ENCODE peak calls at places on chromosomes 2 and 18, in seven cellular contexts. F is tibial artery, G is A549, K is astrocyte, L is psoas muscle, V is heart right ventricle, X is GM23248. A is an unnamed sample. For H3K4me1, the result is how much of the 10 kb centered on the place peaks cover.

GRCh38 chr2:160336091-160336490 is 136.0 kb upstream of the ITGB6 start:
- DNase-seq in F (no peak), G (no peak), K (peak), L (no peak), V (no peak), X (peak), A (peak)

GRCh38 chr2:239575931-239576445 is 175.2 kb upstream of the HDAC4 start:
- DNase-seq in F (no peak), G (no peak), K (no peak), L (peak), V (no peak), X (no peak), A (no peak)

GRCh38 chr2:72925328-72925943 is 8.1 kb downstream of the EMX1 start:
- DNase-seq in F (peak), G (no peak), K (no peak), L (no peak), V (no peak), X (no peak), A (no peak)

GRCh38 chr2:178523596-178524134 is 43.4 kb downstream of the PLEKHA3 start:
- DNase-seq in F (no peak), G (no peak), K (no peak), L (no peak), V (no peak), X (peak), A (peak)

GRCh38 chr2:198638579-198638978 is 819.2 kb downstream of the SATB2 start:
- DNase-seq in F (no peak), G (no peak), K (no peak), L (no peak), V (no peak), X (peak), A (no peak)

GRCh38 chr2:57878573-57878910 is 168.1 kb upstream of the VRK2 start:
- DNase-seq in F (no peak), G (no peak), K (no peak), L (no peak), V (no peak), X (no peak), A (no peak)

GRCh38 chr18:41320090-41320489 is 634.9 kb upstream of the PIK3C3 start:
- DNase-seq in F (no peak), G (no peak), K (no peak), L (no peak), V (no peak), X (no peak), A (no peak)

GRCh38 chr2:171810409-171810993 is 83.5 kb downstream of the SLC25A12 start:
- DNase-seq in F (no peak), G (no peak), K (no peak), L (no peak), V (no peak), X (no peak), A (peak)

GRCh38 chr2:109017017-109017416 is 28.0 kb upstream of the EDAR start:
- DNase-seq in F (no peak), G (no peak), K (no peak), L (no peak), V (no peak), X (no peak), A (no peak)

GRCh38 chr18:61738488-61738887 is 154.3 kb downstream of the RNF152 start:
- DNase-seq in F (peak), G (no peak), K (peak), L (no peak), V (no peak), X (peak), A (peak)

GRCh38 chr2:128416781-128417180 is 98.1 kb upstream of the HS6ST1 start:
- DNase-seq in F (peak), G (no peak), K (no peak), L (peak), V (no peak), X (no peak), A (no peak)

GRCh38 chr18:48529796-48530195 is 9.0 kb upstream of the CTIF start:
- DNase-seq in F (no peak), G (no peak), K (peak), L (no peak), V (peak), X (peak), A (peak)

GRCh38 chr18:10265560-10266235 is 188.7 kb upstream of the APCDD1 start:
- DNase-seq in F (no peak), G (no peak), K (peak), L (no peak), V (no peak), X (no peak), A (no peak)

GRCh38 chr2:192655916-192656315 is 461.2 kb upstream of the TMEFF2 start:
- DNase-seq in F (no peak), G (no peak), K (no peak), L (no peak), V (no peak), X (no peak), A (no peak)

GRCh38 chr18:27585602-27586173 is 400.6 kb upstream of the CHST9 start:
- DNase-seq in F (no peak), G (no peak), K (no peak), L (no peak), V (no peak), X (no peak), A (no peak)

GRCh38 chr2:142991295-142991694 is 113.8 kb downstream of the KYNU start:
- DNase-seq in F (no peak), G (no peak), K (no peak), L (no peak), V (no peak), X (no peak), A (no peak)

GRCh38 chr2:120320318-120320851 is 25.6 kb upstream of the INHBB start:
- DNase-seq in F (no peak), G (no peak), K (no peak), L (no peak), V (no peak), X (no peak), A (no peak)

GRCh38 chr2:182763311-182763912 is 47.4 kb downstream of the DNAJC10 start:
- DNase-seq in F (no peak), G (peak), K (peak), L (no peak), V (peak), X (peak), A (peak)

GRCh38 chr18:48539406-48540328 is 836 bp downstream of the CTIF start:
- DNase-seq in F (peak), G (peak), K (peak), L (peak), V (peak), X (peak), A (peak)

GRCh38 chr2:231673348-231673770 is 35.0 kb upstream of the PTMA start:
- DNase-seq in F (no peak), G (peak), K (peak), L (peak), V (peak), X (no peak), A (peak)
- H3K4me3 ChIP-seq in F (no peak), G (peak), K (no peak), L (peak), V (no peak), X (no peak), A (no peak)

GRCh38 chr2:230722207-230722606 is 9.6 kb downstream of the CAB39 start:
- DNase-seq in F (no peak), G (no peak), K (no peak), L (no peak), V (no peak), X (no peak), A (no peak)

GRCh38 chr2:230717595-230717994 is 5.0 kb downstream of the CAB39 start:
- DNase-seq in F (no peak), G (no peak), K (peak), L (no peak), V (no peak), X (no peak), A (peak)

GRCh38 chr2:230721712-230722111 is 9.1 kb downstream of the CAB39 start:
- DNase-seq in F (no peak), G (no peak), K (peak), L (no peak), V (no peak), X (peak), A (no peak)

GRCh38 chr2:230719340-230719739 is 6.7 kb downstream of the CAB39 start:
- DNase-seq in F (no peak), G (no peak), K (no peak), L (no peak), V (no peak), X (no peak), A (no peak)

DNA sequence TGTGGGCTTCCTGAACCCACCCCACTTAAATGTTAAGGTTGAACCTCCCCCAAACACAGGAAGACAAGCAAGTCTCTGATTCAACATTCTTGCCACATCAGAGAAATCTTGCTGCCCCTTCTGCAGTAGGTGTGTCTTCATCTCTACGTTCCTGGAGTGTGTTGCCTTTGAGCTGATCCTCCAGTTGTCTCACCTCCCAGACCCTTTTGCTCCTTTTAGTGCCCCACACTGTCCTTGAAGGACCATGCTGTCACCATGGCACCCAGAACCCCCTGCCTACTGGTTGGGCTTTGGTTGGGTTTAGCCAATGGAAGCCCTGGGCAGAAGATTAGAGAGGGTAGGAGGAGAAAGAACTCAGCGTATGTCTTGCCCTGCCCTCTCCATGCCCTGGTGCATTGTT is 10.7 kb downstream of the CAB39 start:
- DNase-seq in F (no peak), G (no peak), K (no peak), L (no peak), V (no peak), X (peak), A (no peak)
- H3K4me1 ChIP-seq in F (under half), G (under half), K (under half), L (under half), V (half or more), X (under half), A (under half)

DNA sequence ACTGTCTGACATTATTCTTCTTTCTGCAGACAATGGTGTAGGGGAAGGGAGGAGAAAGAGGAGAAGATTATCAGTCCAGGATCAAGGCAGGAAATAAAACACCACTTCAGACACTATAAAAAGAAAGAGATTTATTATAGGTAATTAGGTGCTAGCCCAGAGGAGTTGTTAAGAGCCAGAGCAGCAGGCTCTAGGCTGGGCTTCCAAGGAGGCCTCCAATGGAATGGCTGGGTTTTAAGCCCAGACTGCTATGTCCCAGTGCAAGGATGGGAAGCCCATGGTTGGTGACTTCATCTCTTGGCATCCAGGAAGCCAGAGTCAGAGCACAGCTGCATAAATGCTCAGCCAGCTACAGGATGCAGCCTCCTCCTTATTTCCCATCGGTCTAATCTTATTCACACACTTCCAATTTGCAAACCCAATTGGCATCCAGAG is 95.6 kb downstream of the LAMA3 start:
- DNase-seq in F (no peak), G (no peak), K (peak), L (no peak), V (peak), X (peak), A (peak)
- H3K4me3 ChIP-seq in F (no peak), G (no peak), K (no peak), L (no peak), V (no peak), X (no peak), A (no peak)

GRCh38 chr18:79404567-79404910 is 8.8 kb downstream of the NFATC1 start:
- DNase-seq in F (no peak), G (no peak), K (no peak), L (peak), V (no peak), X (peak), A (no peak)

GRCh38 chr18:79401494-79402208 is 5.9 kb downstream of the NFATC1 start:
- DNase-seq in F (no peak), G (no peak), K (no peak), L (peak), V (no peak), X (no peak), A (no peak)

GRCh38 chr18:79403723-79404566 is 8.2 kb downstream of the NFATC1 start:
- DNase-seq in F (no peak), G (no peak), K (no peak), L (peak), V (no peak), X (peak), A (no peak)

GRCh38 chr18:79402209-79402576 is 6.5 kb downstream of the NFATC1 start:
- DNase-seq in F (no peak), G (no peak), K (no peak), L (peak), V (no peak), X (no peak), A (no peak)

DNA sequence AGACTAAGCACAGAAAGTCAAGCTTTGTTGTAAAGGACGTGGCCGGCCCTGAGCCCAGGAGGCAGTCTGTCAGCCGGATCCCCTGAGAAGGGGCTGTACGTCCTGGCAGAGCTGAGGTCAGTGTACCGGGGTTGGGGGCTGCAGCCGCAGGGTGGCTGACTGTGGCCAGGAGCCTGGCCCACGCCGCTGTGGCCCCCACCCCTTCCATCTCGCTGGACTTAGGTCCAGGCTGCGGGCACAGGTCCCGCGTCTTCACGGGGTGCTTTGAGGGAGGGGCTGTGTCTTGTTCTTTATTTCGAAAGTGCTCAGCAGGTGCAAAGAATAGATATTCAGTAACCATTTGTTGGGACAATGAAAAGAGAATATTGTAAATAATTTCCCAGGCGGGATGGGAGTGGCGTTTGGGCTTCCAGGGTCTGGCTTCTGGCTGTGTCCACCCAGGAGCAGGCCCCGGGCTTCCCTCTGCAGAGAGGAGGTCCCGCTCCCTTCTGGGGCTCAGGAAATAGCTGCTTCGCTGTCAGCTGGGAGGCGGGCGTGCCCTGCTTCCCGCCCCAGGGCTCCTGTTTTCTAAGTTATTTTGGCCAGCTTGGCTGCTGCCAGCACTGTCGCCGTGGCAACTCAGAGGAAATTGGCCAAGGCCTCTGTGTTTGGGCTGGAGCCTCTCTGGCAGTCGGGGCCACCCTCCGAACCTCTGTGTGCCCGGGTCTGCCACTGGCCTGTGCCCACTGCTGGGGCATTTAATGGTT is 7.4 kb downstream of the NFATC1 start:
- DNase-seq in F (peak), G (no peak), K (no peak), L (peak), V (peak), X (peak), A (no peak)
- H3K4me1 ChIP-seq in F (under half), G (under half), K (under half), L (half or more), V (half or more), X (under half), A (under half)

DNA sequence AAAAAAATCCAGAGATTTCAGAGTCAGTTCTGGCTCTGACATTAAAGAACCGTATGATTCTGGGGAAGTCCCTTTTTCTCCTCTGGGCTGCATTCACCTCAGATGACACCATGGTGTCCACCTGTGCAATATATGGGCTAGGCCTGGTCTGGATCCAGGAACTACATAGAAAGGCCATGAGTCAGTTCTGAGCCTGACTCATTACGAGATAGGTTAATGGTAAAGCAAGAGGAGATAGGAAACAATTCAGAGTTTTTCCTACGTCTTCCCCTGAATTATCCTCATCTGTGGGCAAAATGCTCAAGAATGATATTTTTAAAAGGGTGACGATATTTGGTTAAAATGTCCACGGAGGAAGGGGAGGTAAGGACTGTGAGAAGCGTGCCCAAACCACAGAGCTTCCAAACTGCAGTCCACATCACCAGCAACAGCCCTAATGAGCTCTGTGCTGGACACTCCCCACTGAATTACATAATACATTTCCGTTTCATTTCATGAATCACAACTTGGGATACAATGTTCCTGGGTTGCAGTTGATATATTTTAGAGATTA is 180.1 kb upstream of the OSR1 start:
- DNase-seq in F (no peak), G (peak), K (peak), L (no peak), V (peak), X (peak), A (peak)
- H3K4me3 ChIP-seq in F (no peak), G (no peak), K (no peak), L (no peak), V (no peak), X (peak), A (no peak)

DNA sequence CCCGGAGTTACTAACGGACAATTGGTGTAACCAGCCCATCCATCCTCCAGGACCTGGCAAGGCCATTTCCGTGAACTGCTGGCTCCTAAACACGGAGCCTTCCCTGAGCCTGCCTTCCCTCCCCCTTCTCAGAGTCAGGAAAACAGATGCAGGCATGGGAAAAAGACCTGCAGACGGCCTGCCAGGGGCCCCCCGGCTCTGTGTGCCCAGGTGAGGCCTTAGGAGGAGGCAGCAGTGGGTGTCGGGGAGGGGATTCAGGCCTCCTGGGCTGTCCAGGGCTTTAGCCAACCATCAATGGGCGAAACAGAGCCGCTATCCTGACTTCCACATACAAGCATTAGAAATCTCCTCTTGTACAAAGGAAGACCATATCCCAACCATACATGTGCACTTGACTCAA is 68.3 kb upstream of the BOD1L2 start:
- DNase-seq in F (no peak), G (no peak), K (no peak), L (no peak), V (no peak), X (no peak), A (no peak)
- H3K4me1 ChIP-seq in F (under half), G (under half), K (under half), L (under half), V (under half), X (under half), A (under half)

A was measured in mesenchymal stem cell.